ENCODE peak calls at places on chromosomes 12 and 14, in four cellular contexts. M, R, T and C are unnamed samples.

GRCh38 chr14:65817011-65817410 is 404.5 kb downstream of the FUT8 start:
- DNase-seq in R (no peak), T (no peak), M (no peak), C (no peak)

GRCh38 chr14:42023452-42023851 is 416.8 kb downstream of the LRFN5 start:
- DNase-seq in T (no peak), M (no peak), R (no peak), C (no peak)

GRCh38 chr14:22558221-22558913 is 30.7 kb downstream of the DAD1 start:
- DNase-seq in R (no peak), T (no peak), M (no peak), C (no peak)

GRCh38 chr12:57166971-57167371 is 19.6 kb upstream of the LRP1-AS start:
- DNase-seq in M (no peak), T (peak; percentile 90), R (peak; percentile 95), C (no peak)

GRCh38 chr12:83826112-83826511 is 1086.5 kb downstream of the SLC6A15 start:
- DNase-seq in M (peak; percentile 55), T (no peak), R (peak; percentile 50), C (no peak)

GRCh38 chr12:132281021-132281420 is 48.4 kb downstream of the GALNT9 start:
- DNase-seq in T (no peak), R (peak; percentile 30), M (no peak), C (no peak)

GRCh38 chr14:51566831-51567582 is 84.7 kb upstream of the FRMD6 start:
- DNase-seq in M (no peak), R (no peak), T (no peak), C (no peak)

GRCh38 chr12:111171334-111171733 is 197.6 kb downstream of the PHETA1 start:
- DNase-seq in T (no peak), M (no peak), R (no peak), C (no peak)

GRCh38 chr12:91058821-91059220 is 997 bp upstream of the KERA start:
- DNase-seq in R (peak; percentile 39), T (no peak), M (no peak), C (no peak)

GRCh38 chr14:95237956-95238355 is 80.6 kb upstream of the DICER1 start:
- DNase-seq in R (no peak), T (no peak), M (peak; percentile 19), C (no peak)

GRCh38 chr12:104340177-104340576 is 36.6 kb downstream of the EID3 start:
- DNase-seq in T (no peak), M (no peak), R (peak; percentile 42), C (no peak)

GRCh38 chr14:49992901-49993335 is 100.0 kb downstream of the ARF6 start:
- DNase-seq in T (no peak), M (no peak), R (peak; percentile 95), C (no peak)

GRCh38 chr12:124361996-124362395 is 67.1 kb downstream of the RFLNA start:
- DNase-seq in T (no peak), M (no peak), R (no peak), C (no peak)

GRCh38 chr14:88879016-88879415 is 54.6 kb downstream of the TTC8 start:
- DNase-seq in M (no peak), R (peak; percentile 94), T (no peak), C (no peak)

GRCh38 chr14:41606249-41607118 is at the start of gene LRFN5:
- DNase-seq in M (peak; percentile 67), T (no peak), R (peak; percentile 79), C (peak; percentile 45)

GRCh38 chr14:104107101-104107581 is 21.6 kb downstream of the ASPG start:
- DNase-seq in T (no peak), M (no peak), R (no peak), C (no peak)

GRCh38 chr14:70004791-70005190 is 125.6 kb downstream of the SMOC1 start:
- DNase-seq in M (no peak), R (no peak), T (no peak), C (no peak)

GRCh38 chr14:28879571-28879970 is 113.0 kb downstream of the FOXG1 start:
- DNase-seq in R (no peak), T (no peak), M (no peak), C (no peak)

GRCh38 chr14:71556730-71557129 is 375.5 kb upstream of the RGS6 start:
- DNase-seq in M (no peak), T (no peak), R (no peak), C (no peak)

GRCh38 chr12:56020437-56021189 is at the start of gene IKZF4:
- DNase-seq in M (peak; percentile 79), T (no peak), R (no peak), C (peak; percentile 87)

GRCh38 chr12:22230280-22230794 is 104.2 kb downstream of the ST8SIA1 start:
- DNase-seq in M (no peak), R (peak; percentile 10), T (peak; percentile 24), C (no peak)

GRCh38 chr14:99792551-99793212 is 531 bp upstream of the EML1 start:
- DNase-seq in M (no peak), T (no peak), R (peak; percentile 66), C (peak; percentile 39)

GRCh38 chr12:46546634-46547273 is 174.2 kb upstream of the SLC38A2 start:
- DNase-seq in M (no peak), T (no peak), R (peak; percentile 73), C (no peak)

DNA sequence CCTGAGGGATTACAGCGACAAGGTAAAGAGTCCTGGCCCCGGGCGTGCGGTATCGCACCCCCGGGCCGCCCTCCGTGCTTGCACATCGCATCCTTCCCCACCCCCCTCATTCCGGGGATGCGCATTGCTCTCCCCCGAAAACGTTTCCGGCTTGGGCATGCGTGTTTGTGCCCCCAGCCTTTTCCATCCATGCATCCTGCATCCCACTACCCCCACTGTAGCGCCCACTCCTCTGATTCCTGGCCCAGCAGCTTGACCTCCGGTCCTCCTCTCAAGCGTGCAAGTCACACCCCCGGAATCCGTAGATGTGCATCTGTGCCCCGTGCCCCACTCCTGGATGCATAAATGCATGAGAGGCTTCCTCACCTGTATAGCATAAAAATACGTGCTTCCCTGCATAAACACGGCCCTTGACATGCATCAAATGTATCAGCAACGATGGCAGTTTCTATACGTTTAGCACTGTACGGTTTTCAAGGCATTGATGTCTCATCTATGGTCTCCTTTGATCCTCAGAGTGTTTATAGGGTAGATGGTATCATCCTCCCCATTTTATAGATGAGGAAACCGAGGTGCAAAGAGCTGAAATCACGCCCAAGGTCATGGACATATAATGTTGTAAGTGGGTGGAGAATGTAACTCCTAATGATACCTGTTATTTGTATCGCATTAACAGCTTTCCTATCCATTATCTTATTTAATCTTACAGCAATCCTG is 484 bp downstream of the RIC8B start:
- DNase-seq in R (no peak), T (no peak), M (peak; percentile 12), C (no peak)
- H3K4me3 ChIP-seq in R (peak overlapping the region; percentile 84), T (peak overlapping the region; percentile 94), M (peak overlapping the region; percentile 62), C (peak overlapping the region; percentile 97)

GRCh38 chr14:105943973-105944602 is 417.7 kb downstream of the TMEM121 start:
- DNase-seq in R (no peak), T (no peak), M (no peak), C (no peak)

GRCh38 chr14:105941226-105942166 is 415.1 kb downstream of the TMEM121 start:
- DNase-seq in R (no peak), T (no peak), M (no peak), C (no peak)

GRCh38 chr14:105944632-105945610 is 418.5 kb downstream of the TMEM121 start:
- DNase-seq in R (peak; percentile 9), T (peak; percentile 38), M (no peak), C (peak; percentile 51)

GRCh38 chr14:105947599-105947998 is 421.2 kb downstream of the TMEM121 start:
- DNase-seq in T (no peak), R (no peak), M (no peak), C (no peak)

GRCh38 chr14:105945891-105946290 is 419.5 kb downstream of the TMEM121 start:
- DNase-seq in M (no peak), T (no peak), R (no peak), C (no peak)
- H3K9me3 ChIP-seq in M (no peaks in the 10 kb centered on the region), T (no peaks in the 10 kb centered on the region), R (no peaks in the 10 kb centered on the region), C (no peaks in the 10 kb centered on the region)

GRCh38 chr12:109462868-109463692 is 14.0 kb downstream of the KCTD10 start:
- DNase-seq in R (peak; percentile 96), M (peak; percentile 73), T (no peak), C (peak; percentile 78)
- H3K4me3 ChIP-seq in R (peak overlapping the region; percentile 61), M (no peak overlapping the region), T (no peak overlapping the region), C (peak overlapping the region; percentile 11)

DNA sequence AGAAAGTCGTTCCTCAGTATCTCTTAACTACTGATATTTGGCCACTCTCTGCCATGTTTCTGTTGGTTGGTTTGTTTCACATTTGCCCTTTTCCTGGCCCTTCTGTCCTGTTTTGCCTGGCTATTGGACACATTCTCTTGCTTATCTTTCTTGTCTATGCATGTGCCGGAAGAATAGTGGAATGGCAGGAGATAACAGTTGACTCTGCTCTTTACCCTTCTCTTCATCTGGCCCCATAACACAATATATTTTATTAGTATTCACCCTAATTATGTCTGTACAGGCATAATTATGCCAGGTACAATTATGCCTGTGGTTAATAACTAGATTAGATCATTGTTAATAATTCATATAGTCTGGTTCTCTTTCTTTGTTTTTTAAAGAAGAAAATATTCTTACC is 243.5 kb upstream of the LMO3 start:
- DNase-seq in M (no peak), T (no peak), R (no peak), C (no peak)
- H3K9me3 ChIP-seq in M (no peaks in the 10 kb centered on the region), T (no peaks in the 10 kb centered on the region), R (no peaks in the 10 kb centered on the region), C (no peaks in the 10 kb centered on the region)